ENCODE peak calls at places on chromosomes 13 and 19, in four cellular contexts. T, B, M and W are unnamed samples.

GRCh38 chr13:108214511-108215383 is 589 bp downstream of the LIG4 start:
- DNase-seq in T (no peak), B (peak; percentile 32), M (no peak), W (no peak)

GRCh38 chr13:107554355-107554905 is 660.9 kb downstream of the LIG4 start:
- DNase-seq in B (no peak), T (no peak), M (no peak), W (no peak)

GRCh38 chr19:48874309-48875135 is 2.3 kb downstream of the PPP1R15A start:
- DNase-seq in M (peak; percentile 61), T (no peak), B (peak; percentile 60), W (peak; percentile 51)

GRCh38 chr13:85312071-85312470 is 487.1 kb downstream of the SLITRK6 start:
- DNase-seq in T (no peak), M (no peak), B (no peak), W (no peak)

GRCh38 chr19:10797541-10798256 is 38.3 kb downstream of the TMED1 start:
- DNase-seq in T (no peak), B (no peak), M (no peak), W (no peak)

GRCh38 chr13:112343591-112343990 is 32.6 kb upstream of the SPACA7 start:
- DNase-seq in B (no peak), M (no peak), T (no peak), W (no peak)

GRCh38 chr13:43085545-43085944 is 62.2 kb downstream of the DNAJC15 start:
- DNase-seq in B (no peak), M (no peak), T (no peak), W (no peak)

GRCh38 chr19:6113616-6114188 is 3.4 kb upstream of the RFX2 start:
- DNase-seq in B (no peak), M (peak; percentile 32), T (no peak), W (no peak)

GRCh38 chr13:105965910-105966309 is 569.6 kb downstream of the EFNB2 start:
- DNase-seq in T (no peak), B (no peak), M (no peak), W (no peak)

GRCh38 chr19:11964858-11965645 is at the start of gene ZNF763:
- DNase-seq in T (peak; percentile 34), M (peak; percentile 96), B (peak; percentile 98), W (peak; percentile 67)

GRCh38 chr19:16384688-16385087 is 60.1 kb downstream of the KLF2 start:
- DNase-seq in M (no peak), T (no peak), B (no peak), W (no peak)

GRCh38 chr13:40096357-40096911 is 441.0 kb downstream of the COG6 start:
- DNase-seq in M (no peak), B (no peak), T (no peak), W (no peak)

GRCh38 chr13:81078048-81078447 is 737.1 kb upstream of the SPRY2 start:
- DNase-seq in B (no peak), T (no peak), M (no peak), W (no peak)

GRCh38 chr13:101925731-101926130 is 473.3 kb downstream of the ITGBL1 start:
- DNase-seq in M (no peak), T (no peak), B (no peak), W (no peak)

GRCh38 chr13:97809576-97809975 is 143.9 kb upstream of the IPO5 start:
- DNase-seq in T (no peak), M (no peak), B (no peak), W (no peak)

GRCh38 chr19:35868172-35868822 is at the start of gene APLP1:
- DNase-seq in M (peak; percentile 86), B (peak; percentile 60), T (no peak), W (peak; percentile 16)

GRCh38 chr19:35226748-35227147 is 1.8 kb downstream of the FAM187B start:
- DNase-seq in B (no peak), M (no peak), T (no peak), W (no peak)

GRCh38 chr13:87884874-87885273 is 213.7 kb downstream of the SLITRK5 start:
- DNase-seq in B (no peak), M (no peak), T (peak; percentile 7), W (no peak)

GRCh38 chr13:40920826-40921225 is 98.3 kb downstream of the ELF1 start:
- DNase-seq in M (no peak), T (no peak), B (no peak), W (no peak)

GRCh38 chr19:48745208-48745995 is 1.3 kb downstream of the IZUMO1 start:
- DNase-seq in M (peak; percentile 63), T (no peak), B (peak; percentile 62), W (peak; percentile 77)

GRCh38 chr19:4866595-4867424 is 657 bp downstream of the PLIN3 start:
- DNase-seq in T (no peak), M (peak; percentile 68), B (peak; percentile 73), W (no peak)

GRCh38 chr19:33804021-33804799 is 7.5 kb downstream of the KCTD15 start:
- DNase-seq in M (peak; percentile 95), B (no peak), T (no peak), W (peak; percentile 79)

GRCh38 chr13:61612192-61612591 is 196.5 kb upstream of the PCDH20 start:
- DNase-seq in M (no peak), B (no peak), T (no peak), W (no peak)

GRCh38 chr19:55179570-55180484 is at the start of gene SYT5:
- DNase-seq in T (no peak), B (no peak), M (peak; percentile 40), W (no peak)

GRCh38 chr13:60642552-60642951 is 245.5 kb downstream of the TDRD3 start:
- DNase-seq in M (no peak), T (no peak), B (no peak), W (no peak)

GRCh38 chr19:33134571-33135041 is 2.7 kb downstream of the WDR88 start:
- DNase-seq in B (no peak), T (no peak), M (no peak), W (no peak)

GRCh38 chr13:39784347-39784746 is 128.9 kb downstream of the COG6 start:
- DNase-seq in M (no peak), T (no peak), B (no peak), W (no peak)

GRCh38 chr13:113742000-113742441 is 17.0 kb upstream of the TMEM255B start:
- DNase-seq in M (peak; percentile 40), T (peak; percentile 37), B (peak; percentile 67), W (no peak)

GRCh38 chr19:11375143-11375948 is 880 bp downstream of the SWSAP1 start:
- DNase-seq in T (no peak), M (peak; percentile 59), B (peak; percentile 83), W (no peak)

GRCh38 chr13:27796544-27797227 is 4.4 kb downstream of the GSX1 start:
- DNase-seq in T (no peak), B (no peak), M (no peak), W (no peak)

GRCh38 chr13:87535911-87536310 is 135.3 kb upstream of the SLITRK5 start:
- DNase-seq in T (no peak), M (no peak), B (no peak), W (no peak)

GRCh38 chr19:2405256-2405655 is 22.1 kb downstream of the TIMM13 start:
- DNase-seq in B (no peak), T (no peak), M (no peak), W (no peak)

GRCh38 chr19:49639401-49640112 is 386 bp downstream of the RRAS start:
- DNase-seq in B (no peak), T (no peak), M (no peak), W (no peak)

DNA sequence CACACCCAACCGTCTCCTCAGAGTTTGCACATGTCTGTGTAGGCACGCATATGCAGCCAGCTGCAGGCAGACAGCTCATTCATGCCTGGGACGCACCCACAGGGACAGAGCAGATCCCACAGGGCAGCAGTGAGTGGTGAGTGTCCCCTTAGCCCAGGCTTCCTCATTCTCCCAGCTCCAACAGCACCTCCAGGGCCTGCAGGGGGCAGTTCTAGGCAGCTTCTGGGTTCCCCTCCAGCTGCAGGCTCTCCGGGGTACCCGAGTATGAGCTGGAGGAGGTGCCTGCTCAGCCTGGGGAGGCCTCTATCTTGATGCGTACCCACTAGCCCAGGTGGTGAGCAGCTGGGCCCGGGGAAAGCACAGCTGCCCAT is 1.3 kb upstream of the SHANK1 start:
- DNase-seq in T (no peak), B (no peak), M (no peak), W (no peak)
- TF ChIP-seq CTCF in T (peak; percentile 2), B (no peak), M (no peak), W (no peak)

GRCh38 chr19:38564981-38565685 is 52.6 kb downstream of the MAP4K1 start:
- DNase-seq in T (no peak), B (no peak), M (no peak), W (no peak)
- H3K4me3 ChIP-seq in T (no peak overlapping the region), B (no peak overlapping the region), M (peak overlapping the region; percentile 39), W (no peak overlapping the region)

DNA sequence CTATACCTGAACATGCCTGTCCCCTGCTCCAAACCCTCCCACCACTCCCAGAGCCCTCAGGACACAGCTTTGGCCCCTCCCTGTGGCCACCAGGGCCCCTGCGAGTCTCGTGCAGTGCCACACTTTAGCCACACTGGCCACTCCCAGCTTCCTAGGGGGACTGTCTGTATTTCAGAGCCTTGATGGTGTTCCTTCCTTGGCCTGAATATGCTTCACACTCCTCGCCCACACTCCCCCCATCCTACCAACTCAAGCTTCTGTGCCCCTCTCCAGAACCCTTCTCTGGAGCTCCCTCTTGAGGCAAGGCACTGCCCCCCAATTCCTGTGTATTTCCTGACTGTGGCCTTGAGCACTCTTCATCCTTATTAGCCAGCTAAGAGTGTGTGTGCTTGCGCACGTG is 80.2 kb downstream of the DPF1 start:
- DNase-seq in M (no peak), B (no peak), T (no peak), W (no peak)
- TF ChIP-seq CTCF in M (no peak), B (no peak), T (peak; percentile 33), W (peak; percentile 45)

GRCh38 chr19:47240561-47240960 is 9.6 kb upstream of the BBC3 start:
- DNase-seq in B (no peak), T (no peak), M (no peak), W (no peak)

GRCh38 chr19:47241919-47242644 is 11.1 kb upstream of the BBC3 start:
- DNase-seq in B (no peak), M (no peak), T (no peak), W (no peak)

GRCh38 chr19:47240996-47241918 is 10.3 kb upstream of the BBC3 start:
- DNase-seq in B (peak; percentile 89), T (no peak), M (peak; percentile 89), W (peak; percentile 68)

GRCh38 chr19:47239610-47240296 is 8.8 kb upstream of the BBC3 start:
- DNase-seq in T (no peak), B (peak; percentile 57), M (peak; percentile 58), W (no peak)

GRCh38 chr19:47239152-47239551 is 8.2 kb upstream of the BBC3 start:
- DNase-seq in T (no peak), M (no peak), B (no peak), W (no peak)
- H3K4me3 ChIP-seq in T (peak overlapping the region; percentile 31), M (peak overlapping the region; percentile 39), B (no peak overlapping the region), W (peak overlapping the region; percentile 33)

DNA sequence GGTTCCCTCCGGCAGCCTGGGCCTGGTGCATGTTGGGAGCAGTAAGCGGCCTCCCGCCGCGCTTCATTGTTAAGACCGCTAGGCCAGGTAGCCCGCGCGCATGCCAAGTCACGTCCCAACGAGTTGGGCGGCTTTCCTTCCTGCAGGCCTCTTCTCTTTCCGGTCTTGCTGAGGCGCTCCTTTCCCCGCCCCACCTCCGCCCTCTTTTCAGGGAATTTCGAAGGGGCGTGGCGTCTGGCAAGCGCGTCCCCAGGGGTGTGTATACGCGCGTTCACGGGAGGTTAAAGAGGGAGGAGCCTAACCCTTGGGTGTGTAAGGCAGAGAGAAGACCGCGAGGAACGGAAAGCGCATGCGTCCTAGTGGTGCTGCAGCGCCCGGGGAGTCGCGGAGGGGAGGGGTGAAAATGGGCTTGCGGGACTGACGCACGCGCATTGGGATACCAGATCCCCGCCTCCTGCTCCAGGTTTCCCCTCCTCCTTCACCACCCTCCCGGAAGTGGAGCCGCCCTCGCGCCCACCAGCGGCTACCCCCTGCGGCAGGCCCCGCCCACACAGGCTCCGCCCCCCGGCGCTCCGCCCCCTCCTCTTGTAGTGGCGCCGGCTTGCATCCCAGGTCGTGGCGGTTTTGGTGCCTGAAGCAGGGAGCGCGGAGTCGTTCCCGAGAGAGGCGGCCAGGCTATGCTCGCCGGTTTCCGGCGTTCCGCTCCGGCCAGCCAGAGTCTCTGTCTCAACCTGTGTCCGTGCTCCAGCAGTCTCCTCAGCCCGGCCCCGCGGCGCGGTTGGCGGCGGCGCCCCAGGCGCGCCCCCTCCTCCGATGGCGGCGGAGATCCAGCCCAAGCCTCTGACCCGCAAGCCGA is at the start of gene WDFY2:
- DNase-seq in M (peak; percentile 99), T (peak; percentile 98), B (peak; percentile 100), W (peak; percentile 100)
- TF ChIP-seq CTCF in M (no peak), T (no peak), B (peak; percentile 55), W (no peak)